ENCODE peak calls at places on chromosomes 11 and 22, in six cellular contexts. R is prostate gland, F is cardiac fibroblast, X is dorsolateral prefrontal cortex, Z is brain microvascular endothelial cell, B is K562. A is an unnamed sample.
A peak's percentile ranks its signal among the peaks of the same experiment; 100 is the strongest.

GRCh38 chr11:96314326-96315050 is 28.5 kb downstream of the MAML2 start:
- DNase-seq in R (no peak), X (no peak), Z (peak; percentile 51), F (peak; percentile 69), B (no peak), A (no peak)

GRCh38 chr11:92226331-92227232 is 2.0 kb downstream of the FAT3 start:
- DNase-seq in X (peak; percentile 34), B (no peak), R (no peak), F (no peak), Z (no peak), A (no peak)

GRCh38 chr22:39173050-39173706 is 20.7 kb upstream of the CBX7 start:
- DNase-seq in Z (no peak), F (no peak), R (no peak), B (no peak), X (no peak), A (no peak)

GRCh38 chr22:40631925-40632324 is 4.6 kb downstream of the MRTFA start:
- DNase-seq in Z (no peak), R (no peak), F (no peak), B (no peak), X (no peak), A (no peak)

GRCh38 chr11:75013051-75013450 is 24.3 kb downstream of the NEU3 start:
- DNase-seq in X (no peak), F (no peak), B (peak; percentile 71), Z (peak; percentile 29), R (no peak), A (no peak)

GRCh38 chr11:19232910-19233503 is 7.7 kb downstream of the E2F8 start:
- DNase-seq in B (no peak), Z (peak; percentile 60), X (no peak), R (no peak), F (peak; percentile 80), A (peak; percentile 29)

GRCh38 chr11:2721163-2721935 is 21.6 kb upstream of the KCNQ1OT1 start:
- DNase-seq in R (no peak), Z (no peak), X (no peak), F (no peak), B (no peak), A (no peak)

GRCh38 chr22:40922484-40923303 is 28.5 kb upstream of the RBX1 start:
- DNase-seq in B (peak; percentile 26), Z (peak; percentile 24), F (peak; percentile 81), R (peak; percentile 36), X (no peak), A (peak; percentile 41)

GRCh38 chr11:83025267-83025704 is 46.4 kb downstream of the RAB30 start:
- DNase-seq in X (no peak), B (no peak), R (no peak), Z (no peak), F (peak; percentile 24), A (no peak)

GRCh38 chr22:46250783-46251125 is 661 bp upstream of the CDPF1 start:
- DNase-seq in R (no peak), X (no peak), F (no peak), Z (no peak), B (no peak), A (no peak)

GRCh38 chr22:33743756-33744155 is 176.5 kb downstream of the LARGE1 start:
- DNase-seq in Z (no peak), R (no peak), X (no peak), B (no peak), F (no peak), A (no peak)

GRCh38 chr22:19044381-19044780 is 77.8 kb downstream of the DGCR2 start:
- DNase-seq in Z (no peak), B (no peak), X (no peak), F (no peak), R (no peak), A (no peak)

GRCh38 chr11:94786264-94787126 is 18.3 kb downstream of the AMOTL1 start:
- DNase-seq in R (no peak), Z (no peak), B (peak; percentile 33), X (no peak), F (peak; percentile 74), A (no peak)

GRCh38 chr22:41301085-41302015 is at the start of gene ZC3H7B:
- DNase-seq in F (peak; percentile 85), Z (peak; percentile 67), B (peak; percentile 77), R (peak; percentile 81), X (peak; percentile 72), A (peak; percentile 54)

GRCh38 chr11:32939046-32939445 is 46.4 kb downstream of the QSER1 start:
- DNase-seq in R (no peak), F (no peak), B (no peak), Z (no peak), X (no peak), A (no peak)

GRCh38 chr11:123665321-123665720 is 10.9 kb upstream of the SCN3B start:
- DNase-seq in F (no peak), B (no peak), Z (no peak), R (no peak), X (no peak), A (no peak)

GRCh38 chr11:10456519-10456918 is 1.5 kb downstream of the AMPD3 start:
- DNase-seq in F (no peak), R (no peak), X (no peak), B (peak; percentile 42), Z (no peak), A (no peak)

GRCh38 chr22:30228509-30229359 is 17.8 kb downstream of the LIF start:
- DNase-seq in B (no peak), R (no peak), Z (no peak), F (no peak), X (no peak), A (no peak)

GRCh38 chr22:28375761-28376534 is 303.7 kb downstream of the TTC28 start:
- DNase-seq in X (no peak), R (no peak), F (peak; percentile 73), B (no peak), Z (no peak), A (no peak)

GRCh38 chr22:29539105-29539504 is 14.5 kb downstream of the THOC5 start:
- DNase-seq in F (no peak), Z (no peak), X (no peak), R (no peak), B (no peak), A (no peak)

GRCh38 chr11:28347351-28347750 is 239.2 kb downstream of the METTL15 start:
- DNase-seq in B (no peak), X (no peak), R (no peak), Z (no peak), F (no peak), A (no peak)

GRCh38 chr22:35868938-35869337 is 151.3 kb downstream of the APOL5 start:
- DNase-seq in B (no peak), R (no peak), F (peak; percentile 30), Z (peak; percentile 11), X (no peak), A (no peak)

GRCh38 chr11:67284811-67285540 is 4.1 kb upstream of the ANKRD13D start:
- DNase-seq in F (no peak), X (no peak), B (no peak), R (no peak), Z (no peak), A (no peak)

GRCh38 chr11:64534950-64535349 is 56.1 kb upstream of the SLC22A12 start:
- DNase-seq in B (no peak), R (no peak), Z (no peak), X (no peak), F (no peak), A (no peak)

GRCh38 chr22:29689872-29690213 is 30.0 kb upstream of the CABP7 start:
- DNase-seq in F (peak; percentile 67), X (peak; percentile 79), B (no peak), Z (peak; percentile 22), R (peak; percentile 49), A (no peak)

DNA sequence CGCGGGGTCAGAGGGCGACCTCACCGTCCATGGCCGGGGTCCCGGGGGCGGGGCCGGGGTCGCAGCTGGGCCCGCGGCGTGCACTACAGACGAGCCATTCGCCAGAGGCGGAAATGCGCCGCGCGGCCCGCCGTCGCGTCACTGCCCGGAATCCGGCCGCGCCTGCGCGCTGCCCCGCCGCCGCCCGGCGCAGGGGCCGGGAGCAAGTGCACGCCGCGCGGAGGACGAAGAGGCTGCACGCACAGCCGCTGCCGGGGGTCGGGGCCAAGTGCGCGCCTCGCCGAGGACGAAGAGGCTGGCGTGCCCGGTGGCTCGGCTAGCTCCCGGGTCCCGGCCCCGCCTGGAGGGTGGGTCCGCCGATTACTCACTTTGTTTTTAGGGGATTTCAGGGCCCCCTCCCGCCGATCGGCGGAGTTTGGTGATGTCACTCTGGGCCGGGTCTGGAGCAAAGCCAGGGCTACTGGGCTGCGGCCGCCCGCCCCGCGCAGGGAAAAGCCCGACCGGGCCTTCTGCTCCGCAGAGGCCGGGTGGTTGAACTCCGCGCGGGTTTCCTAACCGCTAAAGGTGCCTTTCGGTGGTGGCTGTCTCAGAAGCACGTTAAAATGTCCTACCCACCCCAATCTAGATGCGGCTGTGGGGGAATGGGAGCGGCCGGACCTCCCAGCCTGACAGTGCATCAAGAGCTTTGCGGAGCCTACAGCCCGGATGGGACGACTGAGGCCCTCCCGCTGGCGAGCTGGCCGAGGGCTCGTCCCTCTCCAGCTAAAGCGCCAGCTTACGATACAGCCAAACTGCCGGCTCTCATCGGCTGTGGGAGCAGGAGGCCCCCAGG is at the start of gene RELA:
- DNase-seq in R (peak; percentile 92), X (peak; percentile 94), B (peak; percentile 94), Z (peak; percentile 89), F (peak; percentile 97), A (peak; percentile 90)
- TF ChIP-seq CTCF in R (peak; percentile 48), X (peak; percentile 35), B (no peak), Z (no peak), F (no peak), A (no peak)

DNA sequence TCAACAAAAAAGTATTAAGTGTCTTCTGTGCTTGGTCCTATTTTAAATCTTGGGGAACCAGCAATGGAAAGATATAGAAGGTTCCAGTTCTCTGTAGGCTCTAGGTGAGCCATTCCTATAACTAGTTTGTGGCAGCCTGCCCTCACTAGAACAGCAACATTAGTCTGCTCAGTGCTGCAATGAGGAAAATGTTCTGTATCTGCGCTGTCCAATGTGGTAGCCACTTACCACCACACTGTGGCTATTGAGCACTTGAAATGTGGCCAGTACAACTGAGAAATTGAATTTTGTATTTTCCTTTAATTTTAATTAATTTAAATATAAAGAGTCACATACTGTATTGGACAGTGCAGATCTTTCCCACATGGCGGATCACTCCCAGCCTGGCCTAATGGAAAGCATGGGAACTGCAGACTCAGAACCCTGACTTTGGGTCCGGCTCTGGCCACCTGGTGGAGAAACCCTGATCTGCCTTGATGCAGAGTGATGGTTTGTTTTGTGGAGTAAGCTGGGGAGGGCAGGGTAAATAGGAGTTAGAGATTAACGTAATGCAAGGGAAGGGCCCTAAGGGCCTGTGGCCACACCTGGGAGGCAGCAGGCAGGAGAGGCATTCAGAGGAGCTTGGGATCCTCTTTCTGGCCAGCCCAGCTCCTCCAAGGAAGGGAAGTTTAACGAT is 101.0 kb downstream of the ME3 start:
- DNase-seq in X (no peak), F (no peak), Z (no peak), B (peak; percentile 70), R (no peak), A (no peak)
- TF ChIP-seq CTCF in X (no peak), F (peak; percentile 53), Z (peak; percentile 74), B (peak; percentile 81), R (no peak), A (peak; percentile 5)

DNA sequence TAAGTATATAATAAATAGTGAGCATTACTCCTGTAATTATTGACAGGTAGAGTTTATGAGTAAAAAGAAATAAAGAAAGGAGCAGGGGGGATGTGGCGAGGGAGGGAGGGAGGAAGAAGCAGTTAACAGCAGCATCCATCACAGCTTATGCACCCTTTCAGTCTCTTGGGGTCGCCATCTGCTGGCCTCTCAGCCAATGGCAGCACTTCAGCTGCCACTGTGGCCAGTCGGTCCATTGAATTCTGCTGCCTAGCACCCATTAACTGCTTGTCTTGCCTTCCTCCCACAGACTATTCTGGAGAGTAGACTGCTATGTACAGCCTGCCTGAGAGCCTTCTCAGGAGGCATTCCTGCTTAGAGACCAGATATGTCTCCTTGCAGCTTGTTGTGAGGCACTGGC is 388.3 kb downstream of the TENM4 start:
- DNase-seq in F (peak; percentile 25), R (no peak), Z (peak; percentile 16), X (no peak), B (peak; percentile 35), A (no peak)
- TF ChIP-seq CTCF in F (no peak), R (no peak), Z (peak; percentile 72), X (peak; percentile 36), B (peak; percentile 27), A (no peak)

GRCh38 chr11:11969380-11970215 is 38.8 kb downstream of the DKK3 start:
- DNase-seq in Z (no peak), R (no peak), X (peak; percentile 71), B (no peak), F (no peak), A (no peak)
- TF ChIP-seq CTCF in Z (no peak), R (no peak), X (peak; percentile 14), B (no peak), F (no peak), A (no peak)

A was measured in AG09319.